ENCODE peak calls at places on chromosomes 1 and 21, in five cellular contexts. One of them, this sample, is unnamed.

GRCh38 chr1:2135425-2135824 is 59.1 kb downstream of the FAAP20 start:
- DNase-seq in cardiac fibroblast: peak; percentile 59
- DNase-seq in fibroblast of mammary gland: peak; percentile 42
- DNase-seq in activated naive CD8-positive, alpha-beta T cell treated with anti-CD3 and anti-CD28 coated beads for 36 hours: no peak
- DNase-seq in brain microvascular endothelial cell: peak; percentile 94
- DNase-seq in this sample: peak; percentile 81

GRCh38 chr1:94218332-94218731 is 19.1 kb downstream of the ARHGAP29 start:
- DNase-seq in cardiac fibroblast: no peak
- DNase-seq in fibroblast of mammary gland: no peak
- DNase-seq in activated naive CD8-positive, alpha-beta T cell treated with anti-CD3 and anti-CD28 coated beads for 36 hours: no peak
- DNase-seq in brain microvascular endothelial cell: no peak
- DNase-seq in this sample: no peak

GRCh38 chr1:176051902-176052518 is 155.1 kb downstream of the COP1 start:
- DNase-seq in cardiac fibroblast: peak; percentile 63
- DNase-seq in fibroblast of mammary gland: peak; percentile 10
- DNase-seq in activated naive CD8-positive, alpha-beta T cell treated with anti-CD3 and anti-CD28 coated beads for 36 hours: no peak
- DNase-seq in brain microvascular endothelial cell: no peak
- DNase-seq in this sample: peak; percentile 37

GRCh38 chr1:23421752-23422312 is 2.7 kb downstream of the TCEA3 start:
- DNase-seq in cardiac fibroblast: peak; percentile 74
- DNase-seq in fibroblast of mammary gland: peak; percentile 80
- DNase-seq in activated naive CD8-positive, alpha-beta T cell treated with anti-CD3 and anti-CD28 coated beads for 36 hours: no peak
- DNase-seq in brain microvascular endothelial cell: peak; percentile 21
- DNase-seq in this sample: peak; percentile 88

GRCh38 chr1:183033205-183033604 is 10.0 kb downstream of the LAMC1 start:
- DNase-seq in cardiac fibroblast: peak; percentile 0
- DNase-seq in fibroblast of mammary gland: no peak
- DNase-seq in activated naive CD8-positive, alpha-beta T cell treated with anti-CD3 and anti-CD28 coated beads for 36 hours: peak; percentile 10
- DNase-seq in brain microvascular endothelial cell: no peak
- DNase-seq in this sample: no peak

GRCh38 chr1:168330285-168330684 is 49.6 kb downstream of the TBX19 start:
- DNase-seq in cardiac fibroblast: no peak
- DNase-seq in fibroblast of mammary gland: no peak
- DNase-seq in activated naive CD8-positive, alpha-beta T cell treated with anti-CD3 and anti-CD28 coated beads for 36 hours: no peak
- DNase-seq in brain microvascular endothelial cell: no peak
- DNase-seq in this sample: no peak

GRCh38 chr1:176222196-176222595 is 15.1 kb upstream of the COP1 start:
- DNase-seq in cardiac fibroblast: peak; percentile 22
- DNase-seq in fibroblast of mammary gland: peak; percentile 17
- DNase-seq in activated naive CD8-positive, alpha-beta T cell treated with anti-CD3 and anti-CD28 coated beads for 36 hours: no peak
- DNase-seq in brain microvascular endothelial cell: no peak
- DNase-seq in this sample: no peak

GRCh38 chr1:161998811-161999210 is 24.9 kb downstream of the OLFML2B start:
- DNase-seq in cardiac fibroblast: no peak
- DNase-seq in fibroblast of mammary gland: peak; percentile 20
- DNase-seq in activated naive CD8-positive, alpha-beta T cell treated with anti-CD3 and anti-CD28 coated beads for 36 hours: no peak
- DNase-seq in brain microvascular endothelial cell: peak; percentile 61
- DNase-seq in this sample: peak; percentile 59

GRCh38 chr1:91570105-91570448 is 69.4 kb downstream of the CDC7 start:
- DNase-seq in cardiac fibroblast: no peak
- DNase-seq in fibroblast of mammary gland: no peak
- DNase-seq in activated naive CD8-positive, alpha-beta T cell treated with anti-CD3 and anti-CD28 coated beads for 36 hours: no peak
- DNase-seq in brain microvascular endothelial cell: no peak
- DNase-seq in this sample: no peak

GRCh38 chr21:35048183-35048601 is 910 bp downstream of the RUNX1 start:
- DNase-seq in cardiac fibroblast: no peak
- DNase-seq in fibroblast of mammary gland: no peak
- DNase-seq in activated naive CD8-positive, alpha-beta T cell treated with anti-CD3 and anti-CD28 coated beads for 36 hours: peak; percentile 37
- DNase-seq in brain microvascular endothelial cell: no peak
- DNase-seq in this sample: no peak

GRCh38 chr1:26938004-26938658 is 16.6 kb downstream of the NUDC start:
- DNase-seq in cardiac fibroblast: no peak
- DNase-seq in fibroblast of mammary gland: no peak
- DNase-seq in activated naive CD8-positive, alpha-beta T cell treated with anti-CD3 and anti-CD28 coated beads for 36 hours: no peak
- DNase-seq in brain microvascular endothelial cell: no peak
- DNase-seq in this sample: no peak

GRCh38 chr1:23868848-23869450 is 859 bp upstream of the FUCA1 start:
- DNase-seq in cardiac fibroblast: peak; percentile 3
- DNase-seq in fibroblast of mammary gland: no peak
- DNase-seq in activated naive CD8-positive, alpha-beta T cell treated with anti-CD3 and anti-CD28 coated beads for 36 hours: no peak
- DNase-seq in brain microvascular endothelial cell: no peak
- DNase-seq in this sample: no peak

GRCh38 chr1:18670267-18670910 is 39.7 kb downstream of the PAX7 start:
- DNase-seq in cardiac fibroblast: no peak
- DNase-seq in fibroblast of mammary gland: no peak
- DNase-seq in activated naive CD8-positive, alpha-beta T cell treated with anti-CD3 and anti-CD28 coated beads for 36 hours: no peak
- DNase-seq in brain microvascular endothelial cell: no peak
- DNase-seq in this sample: no peak

GRCh38 chr21:42421018-42421793 is 17.5 kb downstream of the UBASH3A start:
- DNase-seq in cardiac fibroblast: no peak
- DNase-seq in fibroblast of mammary gland: no peak
- DNase-seq in activated naive CD8-positive, alpha-beta T cell treated with anti-CD3 and anti-CD28 coated beads for 36 hours: peak; percentile 64
- DNase-seq in brain microvascular endothelial cell: no peak
- DNase-seq in this sample: no peak

GRCh38 chr1:94522304-94522703 is 19.3 kb downstream of the F3 start:
- DNase-seq in cardiac fibroblast: peak; percentile 85
- DNase-seq in fibroblast of mammary gland: peak; percentile 78
- DNase-seq in activated naive CD8-positive, alpha-beta T cell treated with anti-CD3 and anti-CD28 coated beads for 36 hours: no peak
- DNase-seq in brain microvascular endothelial cell: peak; percentile 55
- DNase-seq in this sample: peak; percentile 80

GRCh38 chr1:173531069-173531693 is 54.0 kb downstream of the PRDX6 start:
- DNase-seq in cardiac fibroblast: no peak
- DNase-seq in fibroblast of mammary gland: no peak
- DNase-seq in activated naive CD8-positive, alpha-beta T cell treated with anti-CD3 and anti-CD28 coated beads for 36 hours: no peak
- DNase-seq in brain microvascular endothelial cell: no peak
- DNase-seq in this sample: no peak

GRCh38 chr1:229185913-229186312 is 85.0 kb upstream of the RAB4A start:
- DNase-seq in cardiac fibroblast: no peak
- DNase-seq in fibroblast of mammary gland: peak; percentile 52
- DNase-seq in activated naive CD8-positive, alpha-beta T cell treated with anti-CD3 and anti-CD28 coated beads for 36 hours: no peak
- DNase-seq in brain microvascular endothelial cell: no peak
- DNase-seq in this sample: no peak

GRCh38 chr1:223513309-223513708 is 120.1 kb downstream of the CCDC185 start:
- DNase-seq in cardiac fibroblast: no peak
- DNase-seq in fibroblast of mammary gland: no peak
- DNase-seq in activated naive CD8-positive, alpha-beta T cell treated with anti-CD3 and anti-CD28 coated beads for 36 hours: no peak
- DNase-seq in brain microvascular endothelial cell: no peak
- DNase-seq in this sample: no peak

GRCh38 chr1:90718411-90719320 is 1.6 kb upstream of the BARHL2 start:
- DNase-seq in cardiac fibroblast: peak; percentile 9
- DNase-seq in fibroblast of mammary gland: no peak
- DNase-seq in activated naive CD8-positive, alpha-beta T cell treated with anti-CD3 and anti-CD28 coated beads for 36 hours: no peak
- DNase-seq in brain microvascular endothelial cell: no peak
- DNase-seq in this sample: no peak

GRCh38 chr1:48203287-48203900 is 19.1 kb upstream of the SLC5A9 start:
- DNase-seq in cardiac fibroblast: peak; percentile 60
- DNase-seq in fibroblast of mammary gland: peak; percentile 50
- DNase-seq in activated naive CD8-positive, alpha-beta T cell treated with anti-CD3 and anti-CD28 coated beads for 36 hours: no peak
- DNase-seq in brain microvascular endothelial cell: peak; percentile 22
- DNase-seq in this sample: peak; percentile 37

GRCh38 chr1:185281245-185281644 is 35.8 kb downstream of the IVNS1ABP start:
- DNase-seq in cardiac fibroblast: no peak
- DNase-seq in fibroblast of mammary gland: no peak
- DNase-seq in activated naive CD8-positive, alpha-beta T cell treated with anti-CD3 and anti-CD28 coated beads for 36 hours: no peak
- DNase-seq in brain microvascular endothelial cell: no peak
- DNase-seq in this sample: no peak

GRCh38 chr1:215710340-215710971 is 143.4 kb downstream of the KCTD3 start:
- DNase-seq in cardiac fibroblast: peak; percentile 74
- DNase-seq in fibroblast of mammary gland: peak; percentile 78
- DNase-seq in activated naive CD8-positive, alpha-beta T cell treated with anti-CD3 and anti-CD28 coated beads for 36 hours: no peak
- DNase-seq in brain microvascular endothelial cell: peak; percentile 29
- DNase-seq in this sample: peak; percentile 41

GRCh38 chr1:92980732-92981647 is 19.7 kb upstream of the DIPK1A start:
- DNase-seq in cardiac fibroblast: no peak
- DNase-seq in fibroblast of mammary gland: no peak
- DNase-seq in activated naive CD8-positive, alpha-beta T cell treated with anti-CD3 and anti-CD28 coated beads for 36 hours: no peak
- DNase-seq in brain microvascular endothelial cell: no peak
- DNase-seq in this sample: no peak

GRCh38 chr1:80509965-80510522 is 1290.7 kb upstream of the ADGRL2 start:
- DNase-seq in cardiac fibroblast: no peak
- DNase-seq in fibroblast of mammary gland: no peak
- DNase-seq in activated naive CD8-positive, alpha-beta T cell treated with anti-CD3 and anti-CD28 coated beads for 36 hours: no peak
- DNase-seq in brain microvascular endothelial cell: no peak
- DNase-seq in this sample: no peak

GRCh38 chr1:221712198-221712684 is 29.6 kb downstream of the DUSP10 start:
- DNase-seq in cardiac fibroblast: peak; percentile 87
- DNase-seq in fibroblast of mammary gland: peak; percentile 94
- DNase-seq in activated naive CD8-positive, alpha-beta T cell treated with anti-CD3 and anti-CD28 coated beads for 36 hours: peak; percentile 18
- DNase-seq in brain microvascular endothelial cell: peak; percentile 73
- DNase-seq in this sample: peak; percentile 97

GRCh38 chr1:110012100-110012499 is 22.3 kb upstream of the STRIP1 start:
- DNase-seq in cardiac fibroblast: no peak
- DNase-seq in fibroblast of mammary gland: no peak
- DNase-seq in activated naive CD8-positive, alpha-beta T cell treated with anti-CD3 and anti-CD28 coated beads for 36 hours: no peak
- DNase-seq in brain microvascular endothelial cell: no peak
- DNase-seq in this sample: no peak

GRCh38 chr1:154856544-154856943 is 13.5 kb downstream of the KCNN3 start:
- DNase-seq in cardiac fibroblast: no peak
- DNase-seq in fibroblast of mammary gland: no peak
- DNase-seq in activated naive CD8-positive, alpha-beta T cell treated with anti-CD3 and anti-CD28 coated beads for 36 hours: no peak
- DNase-seq in brain microvascular endothelial cell: no peak
- DNase-seq in this sample: no peak

GRCh38 chr1:19664453-19665043 is at the start of gene HTR6:
- DNase-seq in cardiac fibroblast: no peak
- DNase-seq in fibroblast of mammary gland: no peak
- DNase-seq in activated naive CD8-positive, alpha-beta T cell treated with anti-CD3 and anti-CD28 coated beads for 36 hours: peak; percentile 40
- DNase-seq in brain microvascular endothelial cell: no peak
- DNase-seq in this sample: no peak

GRCh38 chr21:41973427-41973831 is 19.6 kb upstream of the C2CD2 start:
- DNase-seq in cardiac fibroblast: no peak
- DNase-seq in fibroblast of mammary gland: no peak
- DNase-seq in activated naive CD8-positive, alpha-beta T cell treated with anti-CD3 and anti-CD28 coated beads for 36 hours: no peak
- DNase-seq in brain microvascular endothelial cell: no peak
- DNase-seq in this sample: no peak

GRCh38 chr1:57024855-57025254 is 59.0 kb upstream of the C8B start:
- DNase-seq in cardiac fibroblast: no peak
- DNase-seq in fibroblast of mammary gland: no peak
- DNase-seq in activated naive CD8-positive, alpha-beta T cell treated with anti-CD3 and anti-CD28 coated beads for 36 hours: no peak
- DNase-seq in brain microvascular endothelial cell: no peak
- DNase-seq in this sample: no peak

GRCh38 chr21:43352568-43353281 is 74.2 kb downstream of the SIK1 start:
- DNase-seq in cardiac fibroblast: peak; percentile 45
- DNase-seq in fibroblast of mammary gland: peak; percentile 65
- DNase-seq in activated naive CD8-positive, alpha-beta T cell treated with anti-CD3 and anti-CD28 coated beads for 36 hours: peak; percentile 56
- DNase-seq in brain microvascular endothelial cell: no peak
- DNase-seq in this sample: peak; percentile 24

GRCh38 chr1:97499667-97500066 is 421.2 kb downstream of the DPYD start:
- DNase-seq in cardiac fibroblast: peak; percentile 39
- DNase-seq in fibroblast of mammary gland: peak; percentile 6
- DNase-seq in activated naive CD8-positive, alpha-beta T cell treated with anti-CD3 and anti-CD28 coated beads for 36 hours: no peak
- DNase-seq in brain microvascular endothelial cell: no peak
- DNase-seq in this sample: peak; percentile 25

GRCh38 chr1:175530981-175531380 is 212.4 kb downstream of the TNR start:
- DNase-seq in cardiac fibroblast: no peak
- DNase-seq in fibroblast of mammary gland: no peak
- DNase-seq in activated naive CD8-positive, alpha-beta T cell treated with anti-CD3 and anti-CD28 coated beads for 36 hours: no peak
- DNase-seq in brain microvascular endothelial cell: no peak
- DNase-seq in this sample: no peak

GRCh38 chr1:108747128-108747827 is 804 bp downstream of the STXBP3 start:
- DNase-seq in cardiac fibroblast: peak; percentile 89
- DNase-seq in fibroblast of mammary gland: peak; percentile 85
- DNase-seq in activated naive CD8-positive, alpha-beta T cell treated with anti-CD3 and anti-CD28 coated beads for 36 hours: peak; percentile 48
- DNase-seq in brain microvascular endothelial cell: peak; percentile 91
- DNase-seq in this sample: peak; percentile 86